ENCODE peak calls at places on chromosome 4, in seven cellular contexts. Y is cardiac fibroblast, M is cardiac muscle cell, W is brain microvascular endothelial cell, S is ovary, N is K562, V is fibroblast of mammary gland. J is an unnamed sample.

GRCh38 chr4:166625018-166625637 is 609.2 kb downstream of the SPOCK3 start:
- DNase-seq in Y (no peak), M (no peak), W (no peak), S (no peak), N (no peak), V (no peak), J (no peak)

GRCh38 chr4:2067446-2068197 is 8.5 kb downstream of the NAT8L start:
- DNase-seq in Y (no peak), M (no peak), W (no peak), S (no peak), N (no peak), V (no peak), J (no peak)

GRCh38 chr4:17066972-17067371 is 168.5 kb upstream of the LDB2 start:
- DNase-seq in Y (peak), M (peak), W (peak), S (no peak), N (no peak), V (peak), J (peak)

GRCh38 chr4:176755624-176756023 is 37.1 kb downstream of the VEGFC start:
- DNase-seq in Y (no peak), M (no peak), W (no peak), S (no peak), N (no peak), V (peak), J (no peak)

GRCh38 chr4:57418133-57418532 is 307.9 kb upstream of the IGFBP7 start:
- DNase-seq in Y (no peak), M (no peak), W (no peak), S (no peak), N (no peak), V (no peak), J (no peak)

GRCh38 chr4:13528823-13529129 is 15.5 kb downstream of the NKX3-2 start:
- DNase-seq in Y (no peak), M (no peak), W (no peak), S (no peak), N (no peak), V (no peak), J (no peak)

GRCh38 chr4:183876268-183876934 is 28.7 kb upstream of the STOX2 start:
- DNase-seq in Y (peak), M (peak), W (peak), S (peak), N (no peak), V (peak), J (peak)

GRCh38 chr4:99300934-99301333 is 10.1 kb upstream of the ADH1A start:
- DNase-seq in Y (peak), M (peak), W (peak), S (peak), N (peak), V (peak), J (peak)

GRCh38 chr4:86633854-86634253 is 39.7 kb downstream of the PTPN13 start:
- DNase-seq in Y (no peak), M (no peak), W (no peak), S (no peak), N (no peak), V (no peak), J (no peak)

GRCh38 chr4:72063726-72064125 is 31.9 kb downstream of the NPFFR2 start:
- DNase-seq in Y (no peak), M (no peak), W (no peak), S (no peak), N (no peak), V (no peak), J (no peak)

GRCh38 chr4:42329421-42329820 is 67.9 kb upstream of the SHISA3 start:
- DNase-seq in Y (no peak), M (no peak), W (no peak), S (no peak), N (no peak), V (peak), J (no peak)

GRCh38 chr4:186760576-186760975 is 36.9 kb upstream of the FAT1 start:
- DNase-seq in Y (peak), M (peak), W (peak), S (no peak), N (no peak), V (peak), J (peak)

GRCh38 chr4:156293657-156294297 is 340.1 kb upstream of the CTSO start:
- DNase-seq in Y (peak), M (peak), W (peak), S (no peak), N (no peak), V (peak), J (peak)

GRCh38 chr4:80074651-80075050 is 1.6 kb upstream of the ANTXR2 start:
- DNase-seq in Y (peak), M (no peak), W (no peak), S (no peak), N (no peak), V (no peak), J (no peak)

GRCh38 chr4:73619351-73619750 is 885 bp downstream of the RASSF6 start:
- DNase-seq in Y (no peak), M (no peak), W (no peak), S (no peak), N (no peak), V (no peak), J (no peak)

GRCh38 chr4:159206427-159206871 is 103.6 kb downstream of the RAPGEF2 start:
- DNase-seq in Y (no peak), M (no peak), W (no peak), S (no peak), N (no peak), V (no peak), J (peak)

GRCh38 chr4:180054291-180054690 is 2188.9 kb upstream of the TENM3 start:
- DNase-seq in Y (no peak), M (no peak), W (no peak), S (no peak), N (no peak), V (no peak), J (no peak)

GRCh38 chr4:147823135-147823534 is 91.2 kb downstream of the ARHGAP10 start:
- DNase-seq in Y (peak), M (no peak), W (no peak), S (no peak), N (no peak), V (peak), J (peak)

GRCh38 chr4:98166025-98166730 is 22.9 kb upstream of the STPG2 start:
- DNase-seq in Y (peak), M (peak), W (no peak), S (no peak), N (no peak), V (peak), J (peak)

GRCh38 chr4:100738388-100739165 is 220.8 kb upstream of the EMCN start:
- DNase-seq in Y (peak), M (peak), W (peak), S (no peak), N (no peak), V (peak), J (peak)

GRCh38 chr4:37865450-37865849 is 25.4 kb upstream of the TBC1D1 start:
- DNase-seq in Y (peak), M (peak), W (peak), S (no peak), N (no peak), V (no peak), J (peak)

GRCh38 chr4:122346036-122346435 is 32.8 kb upstream of the ADAD1 start:
- DNase-seq in Y (no peak), M (no peak), W (no peak), S (no peak), N (no peak), V (no peak), J (peak)

GRCh38 chr4:187084696-187085095 is 361.0 kb upstream of the FAT1 start:
- DNase-seq in Y (no peak), M (no peak), W (no peak), S (no peak), N (no peak), V (no peak), J (no peak)

GRCh38 chr4:126627255-126627654 is 1005.5 kb upstream of the INTU start:
- DNase-seq in Y (peak), M (peak), W (peak), S (no peak), N (peak), V (peak), J (peak)

GRCh38 chr4:114907514-114908099 is 205.8 kb downstream of the NDST4 start:
- DNase-seq in Y (no peak), M (no peak), W (no peak), S (no peak), N (no peak), V (no peak), J (no peak)

GRCh38 chr4:155433636-155434360 is 57.0 kb upstream of the MAP9 start:
- DNase-seq in Y (peak), M (peak), W (peak), S (no peak), N (no peak), V (peak), J (peak)

GRCh38 chr4:10662937-10663336 is 21.6 kb downstream of the CLNK start:
- DNase-seq in Y (peak), M (no peak), W (no peak), S (no peak), N (peak), V (no peak), J (no peak)

GRCh38 chr4:114694770-114695169 is 96.2 kb downstream of the UGT8 start:
- DNase-seq in Y (peak), M (peak), W (peak), S (no peak), N (peak), V (peak), J (peak)

GRCh38 chr4:2923678-2924173 is 39.5 kb downstream of the NOP14 start:
- DNase-seq in Y (no peak), M (no peak), W (no peak), S (no peak), N (no peak), V (no peak), J (no peak)

GRCh38 chr4:14772388-14772787 is 229.9 kb upstream of the CPEB2 start:
- DNase-seq in Y (no peak), M (no peak), W (no peak), S (no peak), N (no peak), V (no peak), J (no peak)

GRCh38 chr4:168511780-168512467 is 15.1 kb downstream of the PALLD start:
- DNase-seq in Y (no peak), M (no peak), W (no peak), S (no peak), N (no peak), V (no peak), J (no peak)

GRCh38 chr4:137156054-137156453 is 376.2 kb downstream of the PCDH18 start:
- DNase-seq in Y (peak), M (peak), W (peak), S (no peak), N (no peak), V (peak), J (peak)

DNA sequence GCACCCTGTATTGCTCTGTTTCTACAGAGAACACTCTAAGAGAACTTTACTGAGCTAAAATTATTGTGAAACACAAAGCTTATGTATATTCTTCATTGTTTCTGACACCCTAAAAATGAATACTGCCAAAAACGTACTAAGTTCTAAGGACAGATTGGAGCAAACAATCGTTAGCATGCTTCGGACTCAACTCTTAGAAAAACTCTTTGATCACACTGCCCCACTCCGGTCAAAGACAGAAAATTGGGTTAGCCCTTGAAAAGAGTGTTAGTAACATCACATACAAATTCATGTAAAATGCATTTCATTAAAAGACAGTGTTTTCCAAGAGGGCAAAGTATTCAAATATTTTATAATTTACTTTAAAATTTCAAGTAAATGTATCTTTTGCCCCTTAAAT is 177.4 kb downstream of the DCHS2 start:
- DNase-seq in Y (peak), M (peak), W (no peak), S (no peak), N (no peak), V (peak), J (peak)
- TF ChIP-seq CTCF in Y (no peak), M (peak), W (peak), S (no peak), N (no peak), V (peak), J (peak)

DNA sequence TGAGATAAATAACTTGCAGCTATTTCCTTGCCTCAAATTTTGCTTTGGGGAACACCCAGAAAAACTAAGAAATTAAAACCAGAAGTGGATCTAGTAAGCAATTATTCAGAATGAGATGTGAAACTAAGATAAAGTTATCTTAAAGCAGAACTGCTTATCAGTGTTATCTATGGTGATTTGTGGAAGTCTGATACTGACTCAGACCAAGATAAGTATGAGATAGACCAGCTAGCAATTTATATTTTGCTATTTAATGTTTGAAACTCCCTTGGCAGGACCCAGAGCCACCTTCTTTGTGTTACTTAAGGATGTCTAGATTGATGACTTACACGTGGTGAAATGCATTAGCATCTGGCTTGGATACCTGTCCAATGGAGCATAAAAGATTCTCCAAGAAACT is 368.1 kb downstream of the EPHA5 start:
- DNase-seq in Y (no peak), M (no peak), W (peak), S (no peak), N (no peak), V (no peak), J (no peak)
- H3K4me3 ChIP-seq in Y (no peak), M (no peak), W (no peak), S (no peak), N (no peak), V (no peak), J (no peak)

GRCh38 chr4:6373541-6374410 is 98.6 kb downstream of the PPP2R2C start:
- DNase-seq in Y (no peak), M (no peak), W (no peak), S (no peak), N (no peak), V (no peak), J (no peak)

GRCh38 chr4:6374575-6374974 is 97.8 kb downstream of the PPP2R2C start:
- DNase-seq in Y (no peak), M (no peak), W (no peak), S (no peak), N (no peak), V (no peak), J (no peak)

GRCh38 chr4:6372649-6373525 is 99.5 kb downstream of the PPP2R2C start:
- DNase-seq in Y (peak), M (peak), W (peak), S (no peak), N (peak), V (peak), J (peak)

GRCh38 chr4:6377626-6378492 is 94.6 kb downstream of the PPP2R2C start:
- DNase-seq in Y (no peak), M (no peak), W (no peak), S (no peak), N (no peak), V (no peak), J (no peak)

GRCh38 chr4:6375620-6376295 is 96.7 kb downstream of the PPP2R2C start:
- DNase-seq in Y (no peak), M (no peak), W (no peak), S (no peak), N (no peak), V (no peak), J (no peak)
- TF ChIP-seq CTCF in Y (no peak), M (no peak), W (no peak), S (no peak), N (no peak), V (no peak), J (no peak)

GRCh38 chr4:141331534-141332358 is 111.1 kb downstream of the ZNF330 start:
- DNase-seq in Y (no peak), M (no peak), W (no peak), S (no peak), N (no peak), V (no peak), J (no peak)
- H3K4me3 ChIP-seq in Y (no peak), M (no peak), W (no peak), S (no peak), N (peak), V (no peak), J (no peak)

GRCh38 chr4:90030953-90031352 is 96.2 kb upstream of the CCSER1 start:
- DNase-seq in Y (no peak), M (no peak), W (no peak), S (no peak), N (no peak), V (no peak), J (no peak)
- TF ChIP-seq CTCF in Y (no peak), M (no peak), W (peak), S (no peak), N (no peak), V (no peak), J (no peak)

GRCh38 chr4:139266583-139267257 is 13.3 kb downstream of the MGARP start:
- DNase-seq in Y (peak), M (peak), W (peak), S (peak), N (peak), V (peak), J (peak)
- H3K4me3 ChIP-seq in Y (peak), M (no peak), W (peak), S (peak), N (peak), V (peak), J (peak)

J was measured in fibroblast of pulmonary artery.